ENCODE peak calls at places on chromosomes 16 and 17, in seven cellular contexts. X, G, B, T, S, A and K are unnamed samples.

GRCh38 chr16:89689142-89689541 is 2.7 kb downstream of the CDK10 start:
- DNase-seq in B (no peak), A (no peak), T (no peak), G (no peak), S (no peak), X (no peak), K (no peak)

GRCh38 chr17:17890773-17891759 is 54.3 kb upstream of the SREBF1 start:
- DNase-seq in G (peak; percentile 81), A (peak; percentile 78), S (peak; percentile 81), X (peak; percentile 73), B (no peak), T (peak; percentile 68), K (peak; percentile 88)

GRCh38 chr16:84308120-84308519 is 13.4 kb downstream of the WFDC1 start:
- DNase-seq in G (peak; percentile 50), S (peak; percentile 66), A (peak; percentile 51), B (no peak), X (peak; percentile 14), T (no peak), K (no peak)

GRCh38 chr16:9849697-9850245 is 332.5 kb downstream of the GRIN2A start:
- DNase-seq in X (no peak), G (no peak), T (no peak), S (no peak), B (no peak), A (no peak), K (no peak)

GRCh38 chr16:88886915-88887521 is 20.6 kb upstream of the PABPN1L start:
- DNase-seq in B (no peak), X (no peak), T (no peak), S (peak; percentile 55), A (peak; percentile 18), G (no peak), K (no peak)

GRCh38 chr17:27241346-27241946 is 52.5 kb upstream of the WSB1 start:
- DNase-seq in T (peak; percentile 64), S (peak; percentile 71), A (peak; percentile 40), B (no peak), G (peak; percentile 62), X (peak; percentile 87), K (no peak)

GRCh38 chr17:57186231-57187019 is 69.9 kb upstream of the MSI2 start:
- DNase-seq in B (peak; percentile 17), G (no peak), T (no peak), A (no peak), X (no peak), S (peak; percentile 8), K (no peak)

GRCh38 chr17:752620-753219 is 656 bp upstream of the GEMIN4 start:
- DNase-seq in B (peak; percentile 93), S (peak; percentile 68), A (peak; percentile 80), G (no peak), T (peak; percentile 68), X (no peak), K (no peak)

GRCh38 chr16:65731840-65732239 is 610.0 kb upstream of the CDH11 start:
- DNase-seq in A (no peak), S (no peak), G (no peak), B (no peak), X (peak; percentile 75), T (peak; percentile 65), K (no peak)

GRCh38 chr16:9330036-9330545 is 238.6 kb downstream of the HAPSTR1 start:
- DNase-seq in S (no peak), T (no peak), B (no peak), G (no peak), X (no peak), A (no peak), K (no peak)

GRCh38 chr17:15255713-15256454 is 9.2 kb downstream of the PMP22 start:
- DNase-seq in X (no peak), B (no peak), T (peak; percentile 89), A (peak; percentile 46), G (no peak), S (no peak), K (no peak)

GRCh38 chr17:77281904-77282367 is 141.2 kb downstream of the SEC14L1 start:
- DNase-seq in G (peak; percentile 65), X (peak; percentile 46), T (no peak), A (peak; percentile 43), S (peak; percentile 62), B (no peak), K (no peak)

GRCh38 chr17:32498362-32498761 is 11.6 kb downstream of the CDK5R1 start:
- DNase-seq in A (no peak), T (no peak), S (no peak), X (no peak), G (no peak), B (no peak), K (no peak)

GRCh38 chr16:18829221-18829620 is 27.9 kb upstream of the ARL6IP1 start:
- DNase-seq in B (no peak), A (no peak), S (no peak), G (no peak), T (no peak), X (no peak), K (no peak)

GRCh38 chr16:17370233-17371013 is 100.3 kb downstream of the XYLT1 start:
- DNase-seq in T (peak; percentile 85), B (no peak), S (no peak), X (no peak), G (no peak), A (no peak), K (no peak)

GRCh38 chr17:8221663-8222379 is 11.4 kb upstream of the AURKB start:
- DNase-seq in G (peak; percentile 74), S (peak; percentile 93), A (peak; percentile 91), T (peak; percentile 86), X (peak; percentile 81), B (peak; percentile 97), K (peak; percentile 95)

GRCh38 chr17:57808882-57809281 is 41.0 kb downstream of the MRPS23 start:
- DNase-seq in T (no peak), G (no peak), B (no peak), X (no peak), S (no peak), A (no peak), K (no peak)

GRCh38 chr17:76270770-76271668 is 5.9 kb downstream of the UBALD2 start:
- DNase-seq in G (peak; percentile 45), A (no peak), X (no peak), B (no peak), S (no peak), T (no peak), K (no peak)

GRCh38 chr16:22308824-22309520 is 11.8 kb downstream of the POLR3E start:
- DNase-seq in A (no peak), G (no peak), T (no peak), S (no peak), X (no peak), B (no peak), K (no peak)

DNA sequence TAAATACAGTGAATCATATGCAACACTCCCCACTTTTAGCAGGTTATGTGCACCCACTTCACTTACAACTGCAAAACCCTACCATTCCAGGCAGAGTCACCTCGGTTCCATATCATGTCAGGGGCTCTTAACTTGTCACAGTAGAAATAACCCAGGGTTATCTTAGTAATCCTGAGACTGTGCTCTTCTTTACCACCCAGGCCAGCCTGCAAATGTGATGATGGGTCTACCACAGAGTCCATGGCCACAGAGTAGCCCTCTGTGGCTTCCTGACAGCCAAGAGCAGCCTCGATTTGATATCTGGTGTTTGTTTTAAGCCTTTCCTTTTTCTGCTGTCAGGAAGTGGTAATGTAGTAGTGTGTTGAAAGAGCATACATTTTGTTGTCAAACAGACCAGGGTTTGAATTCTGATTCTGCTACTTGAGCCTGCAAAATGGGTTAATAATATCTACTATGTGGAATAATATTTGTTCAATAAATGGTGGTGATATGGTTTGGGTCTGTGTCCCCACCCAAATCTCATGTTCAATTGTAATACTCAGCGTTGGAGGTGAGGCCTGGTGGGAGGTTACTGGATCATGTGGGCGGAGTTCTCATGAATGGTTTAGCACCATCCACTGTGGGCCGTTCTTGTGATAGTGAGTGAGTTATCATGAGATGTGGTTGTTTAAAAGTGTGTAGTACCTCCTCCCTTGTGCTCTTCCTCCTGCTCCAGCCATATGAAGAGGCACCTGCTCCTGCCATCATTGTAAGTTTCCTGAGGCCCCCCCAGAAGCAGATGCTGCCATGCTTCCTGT is 416.5 kb downstream of the UTP18 start:
- DNase-seq in T (no peak), G (no peak), S (no peak), A (no peak), X (no peak), B (no peak), K (no peak)
- TF ChIP-seq CTCF in T (no peak), G (no peak), S (no peak), A (no peak), X (no peak), B (no peak), K (no peak)

DNA sequence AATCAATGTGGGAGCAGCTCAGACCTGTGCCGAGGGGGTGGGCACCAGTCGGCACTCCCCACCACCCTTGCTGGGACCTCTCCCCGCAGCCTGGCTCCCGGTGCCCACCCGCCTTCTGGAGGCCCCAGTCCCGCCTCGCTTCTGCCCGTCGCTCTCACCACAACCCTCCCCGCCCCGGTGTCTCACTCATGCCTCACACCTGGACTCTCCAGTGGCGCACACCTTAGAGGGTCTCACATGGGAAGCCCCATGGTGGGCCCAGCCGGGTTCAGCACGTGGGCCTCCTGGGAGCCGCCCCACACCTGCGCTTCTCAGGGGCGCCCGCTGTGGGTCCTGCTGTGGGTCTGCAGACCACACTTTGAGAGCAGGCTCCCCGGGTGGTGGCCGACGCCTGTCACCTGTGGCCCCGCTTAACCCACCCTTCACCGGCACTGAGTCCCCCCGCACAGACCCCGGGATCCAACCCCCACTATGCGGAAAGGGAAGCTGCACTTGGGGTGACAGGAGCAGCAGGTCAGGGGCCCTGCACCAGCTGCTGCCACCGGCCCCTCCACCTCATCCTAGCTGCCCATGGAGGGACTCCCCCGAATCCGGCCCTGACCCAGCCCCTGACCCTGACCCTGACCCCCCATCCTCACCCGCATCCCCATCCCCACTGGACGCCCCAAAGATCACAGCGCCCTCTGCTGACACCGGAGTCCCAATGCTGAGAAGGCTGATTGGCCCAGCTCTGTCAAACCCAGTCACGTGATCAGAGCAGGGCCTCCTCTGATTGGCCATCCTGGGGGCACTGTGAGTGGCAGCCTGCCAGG is 27.4 kb upstream of the SLC38A10 start:
- DNase-seq in X (no peak), G (peak; percentile 89), S (no peak), T (no peak), A (no peak), B (no peak), K (no peak)
- TF ChIP-seq CTCF in X (peak; percentile 55), G (peak; percentile 44), S (peak; percentile 20), T (peak; percentile 24), A (peak; percentile 18), B (no peak), K (peak; percentile 17)

GRCh38 chr16:23432176-23433128 is 20.5 kb downstream of the COG7 start:
- DNase-seq in S (no peak), B (no peak), A (peak; percentile 16), G (no peak), X (no peak), T (peak; percentile 64), K (no peak)
- TF ChIP-seq CTCF in S (no peak), B (no peak), A (peak; percentile 39), G (no peak), X (no peak), T (no peak), K (no peak)

DNA sequence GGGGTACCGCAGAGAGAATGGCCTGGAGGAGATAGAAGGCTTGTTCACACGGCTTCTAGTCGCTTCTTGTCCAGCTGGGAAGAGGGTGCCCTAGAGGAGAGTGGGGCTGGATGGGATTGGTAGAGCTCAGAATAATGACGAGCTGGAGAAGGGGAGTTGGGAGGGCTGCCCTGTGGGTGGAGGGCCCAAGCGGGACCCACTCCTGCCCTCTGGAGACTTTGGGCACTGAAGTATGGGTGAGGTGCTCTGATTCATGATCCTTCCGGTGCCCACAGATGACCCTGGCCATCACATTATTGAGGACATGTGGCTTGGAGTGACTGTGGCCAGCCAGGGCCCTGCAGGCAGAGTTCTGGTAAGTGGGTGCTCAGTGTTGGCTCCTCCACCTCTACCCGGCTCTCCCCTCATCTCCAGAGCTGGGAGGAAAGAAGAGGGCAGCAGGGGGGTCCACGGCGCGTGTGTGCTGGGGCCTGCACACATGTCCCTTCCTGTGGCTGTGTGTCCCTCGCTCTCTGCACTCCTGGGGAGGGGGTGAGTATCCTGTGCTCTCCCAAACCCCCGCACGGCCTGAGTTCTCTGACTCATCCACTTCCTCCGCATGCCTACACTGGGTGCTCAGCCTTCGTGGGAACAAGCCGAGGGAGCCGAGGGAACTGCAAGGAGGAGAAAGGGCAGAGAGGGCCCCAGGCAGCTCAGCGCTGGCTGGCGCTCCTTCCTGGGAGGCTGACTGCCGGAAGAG is 8.5 kb downstream of the ITGA3 start:
- DNase-seq in A (peak; percentile 95), X (peak; percentile 90), B (peak; percentile 94), T (peak; percentile 97), S (peak; percentile 83), G (no peak), K (peak; percentile 89)
- TF ChIP-seq CTCF in A (no peak), X (no peak), B (no peak), T (no peak), S (no peak), G (no peak), K (no peak)